ENCODE peak calls at places on chromosomes 3 and 15, in four cellular contexts. One of them, this sample, is unnamed.
A peak's percentile ranks its signal among the peaks of the same experiment; 100 is the strongest.

GRCh38 chr3:163915279-163915678 is 1163.0 kb downstream of the SI start:
- DNase-seq in HepG2: no peak
- DNase-seq in H1: no peak
- DNase-seq in K562: no peak
- DNase-seq in this sample: no peak

GRCh38 chr3:173066044-173066679 is 74.9 kb downstream of the SPATA16 start:
- DNase-seq in H1: no peak
- DNase-seq in K562: no peak
- DNase-seq in HepG2: no peak
- DNase-seq in this sample: no peak

GRCh38 chr3:62585861-62586260 is 212.5 kb upstream of the FEZF2 start:
- DNase-seq in K562: no peak
- DNase-seq in HepG2: no peak
- DNase-seq in H1: no peak
- DNase-seq in this sample: no peak

GRCh38 chr15:95843241-95843851 is 487.2 kb upstream of the NR2F2 start:
- DNase-seq in K562: no peak
- DNase-seq in H1: no peak
- DNase-seq in HepG2: no peak
- DNase-seq in this sample: no peak

GRCh38 chr3:152100491-152101086 is 168.1 kb upstream of the MBNL1 start:
- DNase-seq in H1: no peak
- DNase-seq in HepG2: no peak
- DNase-seq in K562: no peak
- DNase-seq in this sample: no peak

GRCh38 chr15:68528891-68529290 is 49.9 kb upstream of the CORO2B start:
- DNase-seq in H1: no peak
- DNase-seq in K562: no peak
- DNase-seq in HepG2: no peak
- DNase-seq in this sample: no peak

GRCh38 chr3:151051533-151051932 is 33.9 kb upstream of the MED12L start:
- DNase-seq in HepG2: no peak
- DNase-seq in H1: no peak
- DNase-seq in K562: no peak
- DNase-seq in this sample: no peak

GRCh38 chr3:177610677-177611654 is 413.7 kb upstream of the TBL1XR1 start:
- DNase-seq in K562: no peak
- DNase-seq in H1: no peak
- DNase-seq in HepG2: peak; percentile 62
- DNase-seq in this sample: no peak

GRCh38 chr15:61907753-61908086 is 152.5 kb downstream of the VPS13C start:
- DNase-seq in HepG2: no peak
- DNase-seq in H1: no peak
- DNase-seq in K562: no peak
- DNase-seq in this sample: no peak

GRCh38 chr3:71101014-71101413 is 482.5 kb downstream of the FOXP1 start:
- DNase-seq in H1: no peak
- DNase-seq in HepG2: no peak
- DNase-seq in K562: no peak
- DNase-seq in this sample: no peak

GRCh38 chr3:123229145-123229544 is 27.4 kb downstream of the SEC22A start:
- DNase-seq in HepG2: no peak
- DNase-seq in H1: no peak
- DNase-seq in K562: no peak
- DNase-seq in this sample: no peak

GRCh38 chr3:126134219-126134975 is 46.0 kb downstream of the ALDH1L1 start:
- DNase-seq in H1: peak; percentile 87
- DNase-seq in HepG2: peak; percentile 31
- DNase-seq in K562: peak; percentile 62
- DNase-seq in this sample: peak; percentile 39

GRCh38 chr3:36803096-36803811 is 38.9 kb upstream of the DCLK3 start:
- DNase-seq in H1: no peak
- DNase-seq in HepG2: no peak
- DNase-seq in K562: no peak
- DNase-seq in this sample: no peak
- TF ChIP-seq EZH2 in H1: no peak
- TF ChIP-seq EZH2 in HepG2: no peak
- TF ChIP-seq EZH2 in K562: no peak
- TF ChIP-seq EZH2 in this sample: no peak

GRCh38 chr15:88255496-88256171 is 905 bp downstream of the NTRK3 start:
- DNase-seq in H1: peak; percentile 78
- DNase-seq in K562: no peak
- DNase-seq in HepG2: no peak
- DNase-seq in this sample: no peak

GRCh38 chr15:88257311-88257901 is 867 bp upstream of the NTRK3 start:
- DNase-seq in K562: no peak
- DNase-seq in HepG2: no peak
- DNase-seq in H1: peak; percentile 71
- DNase-seq in this sample: no peak

GRCh38 chr15:88255109-88255495 is 1.4 kb downstream of the NTRK3 start:
- DNase-seq in H1: no peak
- DNase-seq in K562: no peak
- DNase-seq in HepG2: no peak
- DNase-seq in this sample: no peak

GRCh38 chr15:88256261-88257230 is at the start of gene NTRK3:
- DNase-seq in H1: peak; percentile 65
- DNase-seq in HepG2: no peak
- DNase-seq in K562: no peak
- DNase-seq in this sample: no peak

DNA sequence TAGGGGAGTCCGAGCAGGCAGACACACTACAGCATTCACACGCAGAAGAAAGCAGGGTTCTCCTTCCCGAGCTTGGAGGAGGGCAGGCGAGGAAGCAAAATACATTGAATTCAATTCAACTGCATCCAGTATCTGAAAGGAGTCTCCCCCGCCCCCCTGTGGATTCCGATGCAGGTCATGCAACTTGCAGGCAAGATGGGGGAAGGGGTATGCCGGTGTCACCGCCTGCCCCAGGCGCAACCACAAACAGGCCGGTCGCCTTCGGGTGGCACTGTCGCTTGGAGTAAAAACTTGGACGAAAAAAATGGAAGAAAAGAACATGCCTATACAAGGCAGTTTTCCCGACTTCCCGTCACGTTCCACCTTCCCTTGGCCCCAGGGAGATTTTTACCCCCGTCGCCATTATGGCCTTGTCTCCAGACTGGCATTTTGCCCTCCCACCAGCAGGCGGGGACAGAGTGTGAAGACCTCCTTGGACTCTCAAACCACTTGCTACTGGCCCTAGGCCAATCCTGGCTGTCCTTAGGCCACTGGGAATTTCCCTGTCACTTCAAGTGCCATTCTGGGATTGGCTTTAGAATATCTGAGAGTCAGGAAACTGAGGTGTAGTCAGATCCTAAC is 1.6 kb upstream of the NTRK3 start:
- DNase-seq in HepG2: peak; percentile 8
- DNase-seq in K562: peak; percentile 44
- DNase-seq in H1: peak; percentile 89
- DNase-seq in this sample: peak; percentile 16
- H3K4me3 ChIP-seq in HepG2: no peak overlapping the region
- H3K4me3 ChIP-seq in K562: no peak overlapping the region
- H3K4me3 ChIP-seq in H1: peak overlapping the region; percentile 85
- H3K4me3 ChIP-seq in this sample: no peak overlapping the region

GRCh38 chr15:43985976-43986375 is 159.2 kb downstream of the WDR76 start:
- DNase-seq in H1: no peak
- DNase-seq in K562: no peak
- DNase-seq in HepG2: no peak
- DNase-seq in this sample: no peak

GRCh38 chr15:43989938-43990337 is 163.1 kb downstream of the WDR76 start:
- DNase-seq in H1: no peak
- DNase-seq in K562: no peak
- DNase-seq in HepG2: no peak
- DNase-seq in this sample: no peak

GRCh38 chr15:43987924-43988323 is 161.1 kb downstream of the WDR76 start:
- DNase-seq in K562: no peak
- DNase-seq in HepG2: no peak
- DNase-seq in H1: no peak
- DNase-seq in this sample: no peak

GRCh38 chr15:43988900-43989299 is 162.1 kb downstream of the WDR76 start:
- DNase-seq in HepG2: no peak
- DNase-seq in H1: no peak
- DNase-seq in K562: no peak
- DNase-seq in this sample: no peak

GRCh38 chr15:43991235-43991634 is 164.4 kb downstream of the WDR76 start:
- DNase-seq in H1: no peak
- DNase-seq in HepG2: no peak
- DNase-seq in K562: no peak
- DNase-seq in this sample: no peak
- TF ChIP-seq FOSL1 in H1: no peak
- TF ChIP-seq FOSL1 in HepG2: no peak
- TF ChIP-seq FOSL1 in K562: no peak
- TF ChIP-seq FOSL1 in this sample: no peak

DNA sequence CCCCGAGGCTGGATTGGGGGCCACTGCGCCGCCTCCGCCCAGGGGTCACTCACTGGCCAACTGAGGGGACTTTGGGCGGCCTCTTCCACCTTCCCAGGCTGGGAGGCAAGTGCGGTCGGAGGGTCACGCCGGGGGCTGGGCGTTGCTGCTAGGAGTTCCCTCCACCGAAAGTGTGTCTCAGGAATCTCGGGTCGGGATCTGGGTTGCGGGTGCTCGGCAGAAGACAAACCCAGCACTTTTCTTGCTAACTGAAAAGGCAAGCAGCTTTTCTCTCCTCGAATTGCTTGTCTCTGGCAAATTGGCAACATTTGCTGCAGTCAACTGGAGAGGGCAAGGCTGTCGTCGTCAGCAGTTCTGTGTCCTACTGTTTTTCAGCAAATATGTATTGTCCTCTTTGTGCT is 376 bp upstream of the SLC30A4 start:
- DNase-seq in HepG2: no peak
- DNase-seq in H1: no peak
- DNase-seq in K562: no peak
- DNase-seq in this sample: no peak
- TF ChIP-seq EZH2 in HepG2: no peak
- TF ChIP-seq EZH2 in H1: no peak
- TF ChIP-seq EZH2 in K562: no peak
- TF ChIP-seq EZH2 in this sample: no peak

GRCh38 chr3:3802021-3802420 is 2.8 kb downstream of the LRRN1 start:
- DNase-seq in H1: no peak
- DNase-seq in K562: no peak
- DNase-seq in HepG2: no peak
- DNase-seq in this sample: no peak
- H3K4me3 ChIP-seq in H1: peak overlapping the region; percentile 84
- H3K4me3 ChIP-seq in K562: no peak overlapping the region
- H3K4me3 ChIP-seq in HepG2: no peak overlapping the region
- H3K4me3 ChIP-seq in this sample: no peak overlapping the region

DNA sequence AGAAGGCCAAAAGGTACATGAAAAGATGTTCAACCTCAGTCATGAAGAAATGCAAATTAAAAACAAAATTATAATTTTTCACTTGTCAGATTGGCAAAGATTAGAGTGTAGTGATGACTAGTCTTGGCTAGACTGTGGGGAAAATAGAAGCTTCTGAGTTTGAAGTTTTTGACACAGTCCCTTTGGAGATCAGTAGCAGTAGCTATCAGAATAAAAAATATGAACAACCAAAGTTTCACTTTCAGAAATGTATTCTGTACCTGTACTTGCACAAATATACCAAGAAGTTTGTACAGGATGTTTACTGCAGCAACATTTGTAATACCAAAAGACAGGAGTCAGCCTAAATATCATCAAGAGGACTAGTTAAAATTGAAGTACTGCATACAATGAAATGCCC is 14.1 kb downstream of the ATP2C1 start:
- DNase-seq in HepG2: no peak
- DNase-seq in K562: no peak
- DNase-seq in H1: no peak
- DNase-seq in this sample: no peak
- TF ChIP-seq FOSL1 in HepG2: no peak
- TF ChIP-seq FOSL1 in K562: no peak
- TF ChIP-seq FOSL1 in H1: no peak
- TF ChIP-seq FOSL1 in this sample: no peak

GRCh38 chr3:147391726-147392082 is 14.6 kb downstream of the ZIC4 start:
- DNase-seq in H1: no peak
- DNase-seq in HepG2: no peak
- DNase-seq in K562: no peak
- DNase-seq in this sample: no peak

GRCh38 chr3:147387550-147388394 is 18.6 kb downstream of the ZIC4 start:
- DNase-seq in H1: peak; percentile 51
- DNase-seq in K562: no peak
- DNase-seq in HepG2: no peak
- DNase-seq in this sample: no peak

GRCh38 chr3:147390589-147391569 is 15.5 kb downstream of the ZIC4 start:
- DNase-seq in HepG2: no peak
- DNase-seq in H1: peak; percentile 79
- DNase-seq in K562: no peak
- DNase-seq in this sample: no peak

GRCh38 chr3:147389265-147390175 is 16.8 kb downstream of the ZIC4 start:
- DNase-seq in H1: no peak
- DNase-seq in HepG2: no peak
- DNase-seq in K562: no peak
- DNase-seq in this sample: no peak

DNA sequence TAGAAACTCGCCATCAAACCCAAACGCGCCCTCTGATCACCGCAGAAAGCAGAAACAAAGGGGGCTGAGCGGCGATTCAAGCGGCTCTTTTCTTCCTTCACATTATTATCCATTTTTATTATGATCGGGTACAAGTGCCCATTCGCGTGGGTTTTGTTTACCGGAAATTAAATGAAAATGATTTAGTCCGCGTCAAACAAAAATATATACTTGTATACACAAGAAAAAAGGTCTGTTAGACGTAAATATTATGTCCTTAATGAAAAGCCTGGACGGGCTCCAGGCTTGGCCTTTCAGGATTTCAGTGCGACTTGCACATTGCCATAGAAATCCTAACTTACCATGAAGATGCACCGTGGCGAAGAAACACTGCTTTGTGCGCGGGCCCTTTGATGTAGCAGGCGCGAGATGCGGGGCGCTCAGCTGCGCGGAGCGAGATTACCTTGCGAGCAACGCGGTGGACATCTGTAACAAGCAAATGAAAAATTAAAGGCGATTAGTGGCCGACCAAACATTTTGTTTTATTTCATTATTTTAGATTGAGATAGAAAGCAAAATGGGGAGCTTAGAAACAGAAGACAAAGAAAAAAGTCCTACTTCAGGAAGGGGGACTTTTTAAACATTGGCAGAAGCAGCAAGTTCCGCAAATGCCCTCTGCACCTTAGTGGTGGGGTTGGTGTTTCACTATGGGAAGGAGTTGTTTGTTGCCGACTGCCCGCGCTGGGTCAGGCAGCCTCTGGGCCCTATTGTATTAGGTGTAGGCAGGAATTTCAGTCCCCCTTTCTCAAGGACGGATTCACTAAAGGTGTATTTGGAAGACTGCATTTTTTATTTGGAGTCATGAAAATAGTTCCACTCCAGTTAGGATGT is 17.7 kb downstream of the ZIC4 start:
- DNase-seq in HepG2: no peak
- DNase-seq in H1: peak; percentile 60
- DNase-seq in K562: no peak
- DNase-seq in this sample: no peak
- TF ChIP-seq EZH2 in HepG2: no peak
- TF ChIP-seq EZH2 in H1: peak; percentile 83
- TF ChIP-seq EZH2 in K562: no peak
- TF ChIP-seq EZH2 in this sample: no peak

GRCh38 chr15:47719730-47720129 is 2.4 kb downstream of the SEMA6D start:
- DNase-seq in HepG2: no peak
- DNase-seq in H1: no peak
- DNase-seq in K562: no peak
- DNase-seq in this sample: no peak
- H3K4me3 ChIP-seq in HepG2: no peak overlapping the region
- H3K4me3 ChIP-seq in H1: peak overlapping the region; percentile 82
- H3K4me3 ChIP-seq in K562: no peak overlapping the region
- H3K4me3 ChIP-seq in this sample: no peak overlapping the region